ENCODE peak calls at places on chromosomes 13 and 19, in four cellular contexts. L is SJSA1, X is T-helper 1 cell, O is hepatocyte. V is an unnamed sample.

GRCh38 chr19:22335716-22336115 is 49.5 kb downstream of the ZNF729 start:
- DNase-seq in L (no peak), X (no peak), O (no peak), V (no peak)

GRCh38 chr19:34298891-34299510 is 44.6 kb downstream of the GARRE1 start:
- DNase-seq in L (no peak), X (no peak), O (peak), V (no peak)

GRCh38 chr13:73235385-73235784 is 176.6 kb downstream of the KLF5 start:
- DNase-seq in L (peak), X (no peak), O (no peak), V (no peak)

GRCh38 chr19:46931197-46931596 is 70.4 kb downstream of the ARHGAP35 start:
- DNase-seq in L (no peak), X (no peak), O (no peak), V (no peak)

GRCh38 chr13:28410096-28410495 is 84.8 kb downstream of the FLT1 start:
- DNase-seq in L (no peak), X (no peak), O (no peak), V (no peak)

GRCh38 chr13:108070925-108071324 is 144.4 kb downstream of the LIG4 start:
- DNase-seq in L (no peak), X (no peak), O (no peak), V (no peak)

GRCh38 chr19:49165111-49165750 is 7.6 kb downstream of the TRPM4 start:
- DNase-seq in L (no peak), X (no peak), O (no peak), V (no peak)

GRCh38 chr13:49972709-49973108 is 24.1 kb upstream of the TRIM13 start:
- DNase-seq in L (no peak), X (no peak), O (no peak), V (no peak)

GRCh38 chr13:104414771-104415170 is 1348.6 kb upstream of the SLC10A2 start:
- DNase-seq in L (no peak), X (no peak), O (no peak), V (no peak)

GRCh38 chr19:47172666-47173455 is 42.2 kb downstream of the SAE1 start:
- DNase-seq in L (no peak), X (no peak), O (no peak), V (no peak)

GRCh38 chr19:11138659-11139526 is 16.7 kb downstream of the SPC24 start:
- DNase-seq in L (peak), X (no peak), O (peak), V (peak)